ENCODE peak calls at places on chromosomes 6 and 20, in eight cellular contexts. F, G, U, S, X, N, O and P are unnamed samples.

GRCh38 chr6:110125361-110125760 is 54.1 kb downstream of the WASF1 start:
- DNase-seq in F (no peak), G (no peak), U (no peak), S (no peak), X (no peak), N (no peak), O (no peak), P (no peak)

GRCh38 chr6:56642366-56643261 is at the start of gene DST:
- DNase-seq in F (no peak), G (peak; percentile 96), U (no peak), S (no peak), X (peak; percentile 91), N (no peak), O (no peak), P (peak; percentile 23)

GRCh38 chr6:151765444-151765886 is 42.0 kb upstream of the ESR1 start:
- DNase-seq in F (peak; percentile 25), G (peak; percentile 83), U (no peak), S (no peak), X (peak; percentile 92), N (no peak), O (no peak), P (peak; percentile 68)

GRCh38 chr6:93784794-93785757 is 365.7 kb upstream of the EPHA7 start:
- DNase-seq in F (no peak), G (no peak), U (no peak), S (no peak), X (peak; percentile 82), N (no peak), O (no peak), P (no peak)

GRCh38 chr6:63521475-63522210 is 50.6 kb upstream of the LOC128125822 start:
- DNase-seq in F (no peak), G (no peak), U (no peak), S (no peak), X (no peak), N (no peak), O (no peak), P (no peak)

GRCh38 chr6:912871-913663 is 220.1 kb upstream of the EXOC2 start:
- DNase-seq in F (peak; percentile 44), G (peak; percentile 7), U (no peak), S (no peak), X (peak; percentile 16), N (no peak), O (no peak), P (peak; percentile 82)

GRCh38 chr6:30111266-30111856 is 1.5 kb downstream of the TRIM31 start:
- DNase-seq in F (no peak), G (no peak), U (no peak), S (no peak), X (no peak), N (no peak), O (no peak), P (no peak)

GRCh38 chr6:132131777-132132176 is 180.6 kb upstream of the CCN2 start:
- DNase-seq in F (peak; percentile 8), G (peak; percentile 94), U (no peak), S (peak; percentile 19), X (peak; percentile 98), N (peak; percentile 80), O (no peak), P (peak; percentile 84)

GRCh38 chr6:130632288-130632687 is 194.9 kb upstream of the SMLR1 start:
- DNase-seq in F (no peak), G (no peak), U (no peak), S (no peak), X (peak; percentile 3), N (no peak), O (no peak), P (no peak)

GRCh38 chr6:7479801-7480266 is 61.6 kb upstream of the DSP start:
- DNase-seq in F (no peak), G (peak; percentile 100), U (no peak), S (no peak), X (peak; percentile 84), N (no peak), O (no peak), P (peak; percentile 89)

GRCh38 chr6:45655630-45656422 is 278.1 kb upstream of the SUPT3H start:
- DNase-seq in F (no peak), G (peak; percentile 98), U (no peak), S (no peak), X (peak; percentile 92), N (no peak), O (no peak), P (peak; percentile 97)

GRCh38 chr6:53734473-53735299 is 60.1 kb upstream of the LRRC1 start:
- DNase-seq in F (peak; percentile 42), G (peak; percentile 93), U (no peak), S (no peak), X (peak; percentile 58), N (no peak), O (no peak), P (peak; percentile 72)

GRCh38 chr6:29014729-29015608 is 9.9 kb upstream of the ZNF311 start:
- DNase-seq in F (no peak), G (peak; percentile 26), U (peak; percentile 62), S (no peak), X (peak; percentile 7), N (no peak), O (no peak), P (peak; percentile 18)

GRCh38 chr20:61271273-61272221 is 19.5 kb downstream of the CDH4 start:
- DNase-seq in F (no peak), G (no peak), U (no peak), S (no peak), X (no peak), N (no peak), O (no peak), P (peak; percentile 61)

GRCh38 chr20:10893331-10893730 is 219.5 kb upstream of the JAG1 start:
- DNase-seq in F (no peak), G (no peak), U (no peak), S (no peak), X (no peak), N (no peak), O (no peak), P (no peak)

GRCh38 chr6:16130437-16130891 is 1.6 kb downstream of the MYLIP start:
- DNase-seq in F (no peak), G (peak; percentile 16), U (no peak), S (no peak), X (peak; percentile 8), N (no peak), O (no peak), P (no peak)

DNA sequence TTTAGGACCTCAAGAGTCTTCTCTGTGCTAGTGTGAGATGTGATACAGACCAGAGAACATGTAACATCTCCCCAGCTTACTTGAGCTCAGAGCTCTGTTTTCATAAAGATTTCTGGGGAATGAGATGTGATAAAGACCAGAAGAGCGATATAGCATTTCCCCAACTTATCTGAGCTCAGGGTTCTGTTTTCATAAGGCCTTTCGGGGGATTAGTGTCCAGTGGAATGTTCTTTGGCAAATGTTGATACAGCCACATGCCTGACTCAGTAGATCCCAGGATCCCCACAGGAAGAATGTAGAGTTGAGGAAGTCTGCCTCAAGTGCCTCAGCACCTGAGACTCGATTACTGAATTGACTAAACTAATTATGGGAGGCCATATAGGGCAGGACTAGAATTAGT is 18.7 kb upstream of the TOP1 start:
- DNase-seq in F (no peak), G (no peak), U (no peak), S (no peak), X (peak; percentile 46), N (no peak), O (no peak), P (peak; percentile 78)
- H3K4me1 ChIP-seq in F (peaks cover 14% of the 10 kb centered on the region), G (peaks cover 29% of the 10 kb centered on the region), U (no peaks in the 10 kb centered on the region), S (peaks cover 10% of the 10 kb centered on the region), X (no peaks in the 10 kb centered on the region), N (peaks cover 22% of the 10 kb centered on the region), O (no peaks in the 10 kb centered on the region), P (peaks cover 45% of the 10 kb centered on the region)

DNA sequence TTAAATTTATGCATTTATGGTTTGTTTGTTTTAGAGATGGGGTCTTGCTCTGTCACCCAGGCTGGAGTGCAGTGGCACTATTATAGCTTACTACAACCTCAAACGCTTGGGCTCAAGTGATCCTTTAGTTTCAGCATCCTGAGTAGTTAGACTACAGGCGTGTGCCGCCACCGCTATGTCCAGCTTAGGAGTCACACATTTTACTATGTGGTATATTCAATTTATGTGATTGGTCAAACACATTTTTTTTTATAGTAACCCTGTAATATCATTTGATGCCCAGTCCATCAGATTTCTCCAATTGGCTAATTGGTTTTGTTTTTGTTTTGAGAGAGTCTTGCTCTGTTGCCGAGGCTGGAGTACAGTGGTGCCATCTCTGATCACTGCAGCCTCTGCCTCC is 2.3 kb downstream of the DTD1 start:
- DNase-seq in F (no peak), G (no peak), U (no peak), S (no peak), X (no peak), N (no peak), O (no peak), P (no peak)
- H3K4me3 ChIP-seq in F (no peak overlapping the region), G (no peak overlapping the region), U (no peak overlapping the region), S (no peak overlapping the region), X (no peak overlapping the region), N (no peak overlapping the region), O (no peak overlapping the region), P (no peak overlapping the region)

DNA sequence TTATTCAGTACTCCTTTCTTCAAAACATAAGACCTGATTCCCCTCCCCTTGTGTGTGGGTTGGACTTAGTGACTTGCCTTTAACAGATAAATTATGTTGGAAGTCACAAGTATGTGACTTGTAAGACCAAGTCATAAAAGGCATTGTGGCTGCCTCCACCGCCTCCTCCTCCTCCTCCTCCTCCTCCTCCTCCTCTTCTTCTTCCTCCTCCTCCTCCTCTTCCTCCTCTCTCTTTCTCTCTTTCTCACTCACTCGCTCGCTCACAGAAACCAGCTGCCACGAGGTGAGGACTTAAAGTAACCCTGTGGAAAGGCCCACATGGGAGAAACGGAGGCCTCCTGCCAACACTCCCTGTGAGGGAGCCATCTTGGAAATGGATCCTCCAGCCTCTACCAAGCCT is 64.0 kb downstream of the NCR2 start:
- DNase-seq in F (no peak), G (no peak), U (no peak), S (no peak), X (no peak), N (no peak), O (no peak), P (no peak)
- H3K4me1 ChIP-seq in F (no peaks in the 10 kb centered on the region), G (no peaks in the 10 kb centered on the region), U (no peaks in the 10 kb centered on the region), S (no peaks in the 10 kb centered on the region), X (no peaks in the 10 kb centered on the region), N (no peaks in the 10 kb centered on the region), O (no peaks in the 10 kb centered on the region), P (no peaks in the 10 kb centered on the region)

GRCh38 chr6:108952776-108953486 is 104.7 kb downstream of the ARMC2 start:
- DNase-seq in F (no peak), G (no peak), U (no peak), S (peak; percentile 52), X (no peak), N (no peak), O (no peak), P (peak; percentile 30)
- H3K4me3 ChIP-seq in F (no peak overlapping the region), G (no peak overlapping the region), U (no peak overlapping the region), S (peak overlapping the region; percentile 17), X (no peak overlapping the region), N (no peak overlapping the region), O (peak overlapping the region; percentile 26), P (no peak overlapping the region)